ENCODE peak calls at places on chromosome 9, in eight cellular contexts. One of them, this sample, is unnamed.

GRCh38 chr9:91883503-91883902 is 66.5 kb downstream of the ROR2 start:
- DNase-seq in cardiac fibroblast: no peak
- DNase-seq in left ventricle myocardium inferior: no peak
- DNase-seq in foreskin fibroblast: no peak
- DNase-seq in spleen: no peak
- DNase-seq in cardiac muscle cell: no peak
- DNase-seq in tibial artery: no peak
- DNase-seq in IMR-90: no peak
- DNase-seq in this sample: no peak

GRCh38 chr9:81826541-81826906 is 101.7 kb upstream of the SPATA31D4 start:
- DNase-seq in cardiac muscle cell: no peak
- DNase-seq in tibial artery: peak; percentile 28
- DNase-seq in IMR-90: peak; percentile 35
- DNase-seq in left ventricle myocardium inferior: peak; percentile 78
- DNase-seq in foreskin fibroblast: peak; percentile 45
- DNase-seq in spleen: no peak
- DNase-seq in cardiac fibroblast: peak; percentile 44
- DNase-seq in this sample: peak; percentile 76

GRCh38 chr9:73810585-73811215 is 659.0 kb downstream of the ANXA1 start:
- DNase-seq in spleen: no peak
- DNase-seq in IMR-90: no peak
- DNase-seq in left ventricle myocardium inferior: no peak
- DNase-seq in foreskin fibroblast: peak; percentile 66
- DNase-seq in tibial artery: no peak
- DNase-seq in cardiac muscle cell: no peak
- DNase-seq in cardiac fibroblast: peak; percentile 13
- DNase-seq in this sample: peak; percentile 59

GRCh38 chr9:12775373-12775962 is 648 bp downstream of the LURAP1L start:
- DNase-seq in cardiac fibroblast: no peak
- DNase-seq in cardiac muscle cell: peak; percentile 46
- DNase-seq in spleen: no peak
- DNase-seq in foreskin fibroblast: peak; percentile 44
- DNase-seq in IMR-90: no peak
- DNase-seq in tibial artery: peak; percentile 26
- DNase-seq in left ventricle myocardium inferior: peak; percentile 16
- DNase-seq in this sample: no peak

GRCh38 chr9:75658301-75658919 is 232.1 kb upstream of the PCSK5 start:
- DNase-seq in IMR-90: peak; percentile 45
- DNase-seq in spleen: no peak
- DNase-seq in cardiac muscle cell: no peak
- DNase-seq in foreskin fibroblast: peak; percentile 33
- DNase-seq in tibial artery: no peak
- DNase-seq in cardiac fibroblast: peak; percentile 8
- DNase-seq in left ventricle myocardium inferior: no peak
- DNase-seq in this sample: peak; percentile 43

GRCh38 chr9:96163712-96164111 is 138.3 kb downstream of the HSD17B3 start:
- DNase-seq in spleen: no peak
- DNase-seq in IMR-90: no peak
- DNase-seq in foreskin fibroblast: no peak
- DNase-seq in cardiac muscle cell: no peak
- DNase-seq in cardiac fibroblast: no peak
- DNase-seq in left ventricle myocardium inferior: no peak
- DNase-seq in tibial artery: no peak
- DNase-seq in this sample: no peak

GRCh38 chr9:68637020-68637419 is 68.0 kb upstream of the PIP5K1B start:
- DNase-seq in left ventricle myocardium inferior: no peak
- DNase-seq in spleen: no peak
- DNase-seq in tibial artery: no peak
- DNase-seq in cardiac muscle cell: no peak
- DNase-seq in IMR-90: no peak
- DNase-seq in foreskin fibroblast: no peak
- DNase-seq in cardiac fibroblast: no peak
- DNase-seq in this sample: no peak

GRCh38 chr9:137820161-137820855 is 57.3 kb upstream of the CACNA1B start:
- DNase-seq in cardiac fibroblast: no peak
- DNase-seq in left ventricle myocardium inferior: no peak
- DNase-seq in tibial artery: no peak
- DNase-seq in foreskin fibroblast: peak; percentile 31
- DNase-seq in spleen: peak; percentile 2
- DNase-seq in cardiac muscle cell: no peak
- DNase-seq in IMR-90: peak; percentile 15
- DNase-seq in this sample: no peak

GRCh38 chr9:23117621-23118020 is 671.0 kb downstream of the DMRTA1 start:
- DNase-seq in cardiac muscle cell: peak; percentile 8
- DNase-seq in foreskin fibroblast: no peak
- DNase-seq in spleen: no peak
- DNase-seq in tibial artery: no peak
- DNase-seq in cardiac fibroblast: peak; percentile 44
- DNase-seq in left ventricle myocardium inferior: no peak
- DNase-seq in IMR-90: peak; percentile 80
- DNase-seq in this sample: peak; percentile 4

GRCh38 chr9:85688361-85688760 is 53.4 kb downstream of the AGTPBP1 start:
- DNase-seq in cardiac muscle cell: no peak
- DNase-seq in left ventricle myocardium inferior: no peak
- DNase-seq in spleen: no peak
- DNase-seq in IMR-90: no peak
- DNase-seq in cardiac fibroblast: no peak
- DNase-seq in foreskin fibroblast: no peak
- DNase-seq in tibial artery: no peak
- DNase-seq in this sample: no peak

GRCh38 chr9:137049544-137050449 is 3.8 kb upstream of the NPDC1 start:
- DNase-seq in spleen: no peak
- DNase-seq in left ventricle myocardium inferior: no peak
- DNase-seq in IMR-90: peak; percentile 20
- DNase-seq in foreskin fibroblast: peak; percentile 76
- DNase-seq in cardiac fibroblast: peak; percentile 46
- DNase-seq in cardiac muscle cell: peak; percentile 81
- DNase-seq in tibial artery: no peak
- DNase-seq in this sample: no peak

GRCh38 chr9:27527702-27528277 is 1.8 kb downstream of the MOB3B start:
- DNase-seq in spleen: peak; percentile 76
- DNase-seq in tibial artery: no peak
- DNase-seq in cardiac fibroblast: no peak
- DNase-seq in cardiac muscle cell: no peak
- DNase-seq in left ventricle myocardium inferior: no peak
- DNase-seq in IMR-90: no peak
- DNase-seq in foreskin fibroblast: no peak
- DNase-seq in this sample: no peak

GRCh38 chr9:137295313-137296213 is 6.5 kb downstream of the NRARP start:
- DNase-seq in foreskin fibroblast: peak; percentile 60
- DNase-seq in cardiac muscle cell: peak; percentile 64
- DNase-seq in IMR-90: no peak
- DNase-seq in left ventricle myocardium inferior: no peak
- DNase-seq in cardiac fibroblast: no peak
- DNase-seq in spleen: peak; percentile 89
- DNase-seq in tibial artery: no peak
- DNase-seq in this sample: no peak

GRCh38 chr9:129263836-129264235 is 85.8 kb upstream of the IER5L start:
- DNase-seq in foreskin fibroblast: peak; percentile 36
- DNase-seq in spleen: peak; percentile 20
- DNase-seq in tibial artery: no peak
- DNase-seq in left ventricle myocardium inferior: peak; percentile 13
- DNase-seq in cardiac fibroblast: no peak
- DNase-seq in cardiac muscle cell: no peak
- DNase-seq in IMR-90: no peak
- DNase-seq in this sample: no peak

GRCh38 chr9:130189840-130190239 is 17.6 kb downstream of the NCS1 start:
- DNase-seq in IMR-90: peak; percentile 86
- DNase-seq in cardiac muscle cell: no peak
- DNase-seq in tibial artery: no peak
- DNase-seq in left ventricle myocardium inferior: no peak
- DNase-seq in spleen: no peak
- DNase-seq in foreskin fibroblast: peak; percentile 61
- DNase-seq in cardiac fibroblast: peak; percentile 77
- DNase-seq in this sample: peak; percentile 70

GRCh38 chr9:98494852-98495251 is 213.9 kb downstream of the GABBR2 start:
- DNase-seq in tibial artery: no peak
- DNase-seq in left ventricle myocardium inferior: no peak
- DNase-seq in spleen: no peak
- DNase-seq in foreskin fibroblast: no peak
- DNase-seq in cardiac fibroblast: no peak
- DNase-seq in cardiac muscle cell: no peak
- DNase-seq in IMR-90: no peak
- DNase-seq in this sample: no peak

DNA sequence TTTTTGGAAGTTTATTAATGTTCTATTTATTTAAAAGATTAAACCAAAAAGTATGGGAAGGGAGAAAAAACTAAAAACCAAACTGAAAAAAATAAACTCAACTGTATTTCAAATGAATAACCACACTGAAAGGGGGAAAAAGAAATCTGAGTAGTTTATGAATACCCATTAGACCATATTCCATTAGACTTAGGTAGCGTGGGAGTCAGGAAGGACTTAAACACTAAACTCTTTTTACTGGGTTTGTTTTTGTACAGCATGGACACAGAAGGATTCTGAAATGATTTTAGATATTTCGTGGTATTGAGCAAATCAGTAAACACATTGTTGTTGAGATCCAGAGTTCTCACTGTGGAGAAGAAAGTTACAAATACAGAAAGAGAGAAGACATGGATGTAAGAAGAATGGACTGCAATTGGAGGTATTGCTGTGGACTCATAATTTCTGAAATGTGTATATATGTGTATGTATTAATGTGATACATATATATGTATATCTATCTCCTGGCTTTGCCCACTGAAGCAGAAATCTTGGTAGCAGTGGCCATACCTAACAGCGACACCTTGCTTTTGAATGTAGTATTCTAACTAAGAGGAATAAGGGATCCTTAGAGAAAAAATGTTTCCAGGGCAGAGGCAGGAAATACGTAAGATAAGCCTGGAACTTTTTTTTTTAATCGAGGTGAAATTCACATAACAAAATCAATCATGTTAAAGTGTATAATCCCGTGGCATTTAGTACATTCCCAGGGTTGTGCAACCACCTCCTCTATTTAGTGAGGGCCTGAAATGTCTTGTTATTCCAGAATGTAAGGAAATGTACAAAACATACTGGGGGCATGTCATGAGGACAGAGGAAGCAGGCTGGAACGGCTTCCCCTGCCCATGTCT is 228.8 kb downstream of the SMARCA2 start:
- DNase-seq in spleen: no peak
- DNase-seq in left ventricle myocardium inferior: no peak
- DNase-seq in IMR-90: no peak
- DNase-seq in cardiac fibroblast: peak; percentile 74
- DNase-seq in foreskin fibroblast: no peak
- DNase-seq in cardiac muscle cell: no peak
- DNase-seq in tibial artery: no peak
- DNase-seq in this sample: no peak
- TF ChIP-seq CTCF in spleen: no peak
- TF ChIP-seq CTCF in left ventricle myocardium inferior: no peak
- TF ChIP-seq CTCF in IMR-90: no peak
- TF ChIP-seq CTCF in cardiac fibroblast: peak; percentile 10
- TF ChIP-seq CTCF in foreskin fibroblast: no peak
- TF ChIP-seq CTCF in cardiac muscle cell: peak; percentile 15
- TF ChIP-seq CTCF in tibial artery: no peak
- TF ChIP-seq CTCF in this sample: no peak

DNA sequence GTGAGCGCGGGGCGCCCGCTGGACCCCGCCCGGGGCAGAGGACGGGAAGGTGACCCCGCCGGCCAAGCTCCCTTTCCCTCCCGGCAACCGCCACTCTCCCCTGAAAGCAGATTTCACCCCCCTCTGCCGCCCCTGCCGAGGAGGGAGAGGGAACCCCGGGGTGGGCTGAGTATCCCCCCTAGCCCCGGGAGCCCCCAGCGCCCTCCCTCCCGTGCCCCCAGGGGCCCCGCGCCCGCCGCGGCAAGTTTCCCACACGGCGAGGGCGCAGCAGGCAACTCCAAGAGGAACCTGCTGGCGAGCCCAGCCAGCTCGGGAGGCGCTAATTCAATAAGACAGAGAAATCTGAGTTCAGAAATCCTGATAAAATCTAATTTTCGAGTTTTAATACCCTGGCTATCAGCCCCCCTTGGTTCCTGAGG is 1.6 kb downstream of the NTNG2 start:
- DNase-seq in cardiac muscle cell: peak; percentile 60
- DNase-seq in cardiac fibroblast: no peak
- DNase-seq in foreskin fibroblast: peak; percentile 72
- DNase-seq in IMR-90: peak; percentile 14
- DNase-seq in left ventricle myocardium inferior: no peak
- DNase-seq in tibial artery: peak; percentile 30
- DNase-seq in spleen: peak; percentile 78
- DNase-seq in this sample: no peak
- H3K4me3 ChIP-seq in cardiac muscle cell: peak overlapping the region; percentile 24
- H3K4me3 ChIP-seq in cardiac fibroblast: no peak overlapping the region
- H3K4me3 ChIP-seq in foreskin fibroblast: peak overlapping the region; percentile 58
- H3K4me3 ChIP-seq in IMR-90: no peak overlapping the region
- H3K4me3 ChIP-seq in left ventricle myocardium inferior: peak overlapping the region; percentile 74
- H3K4me3 ChIP-seq in tibial artery: peak overlapping the region; percentile 77
- H3K4me3 ChIP-seq in spleen: peak overlapping the region; percentile 71
- H3K4me3 ChIP-seq in this sample: no peak overlapping the region

DNA sequence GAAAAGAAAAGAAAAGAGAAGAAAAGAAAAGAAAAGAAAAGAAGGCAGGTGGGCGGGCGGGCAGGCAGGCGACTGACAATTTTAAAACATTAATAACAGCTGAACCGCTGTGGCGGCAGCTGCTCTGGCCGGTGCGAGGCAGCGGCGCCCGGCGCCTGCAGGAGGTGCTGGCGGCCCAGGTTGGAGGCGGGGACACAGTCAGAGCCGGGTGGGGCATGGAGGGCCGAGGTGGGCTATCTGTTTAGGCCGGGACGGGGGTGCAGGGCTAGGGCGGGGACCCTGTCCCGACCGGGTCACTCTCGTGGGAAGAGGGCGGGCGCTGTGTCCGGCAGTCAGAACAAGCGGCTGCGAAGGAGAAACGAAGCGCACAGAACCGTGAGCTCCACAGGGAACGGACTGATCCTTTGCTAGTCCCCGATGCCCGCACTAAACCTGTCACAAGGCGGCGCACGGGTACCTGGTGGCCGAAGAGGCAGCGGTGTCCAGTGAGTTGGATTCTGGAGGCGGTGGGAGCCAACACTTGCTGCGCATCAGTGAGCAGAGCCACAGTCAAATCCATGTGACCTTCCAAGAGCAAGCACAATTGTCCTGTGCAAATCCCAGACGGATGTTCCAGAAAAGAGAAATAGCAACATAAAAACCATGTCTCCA is 13.6 kb upstream of the ALDOB start:
- DNase-seq in spleen: peak; percentile 91
- DNase-seq in left ventricle myocardium inferior: peak; percentile 71
- DNase-seq in IMR-90: peak; percentile 54
- DNase-seq in foreskin fibroblast: peak; percentile 85
- DNase-seq in cardiac muscle cell: peak; percentile 85
- DNase-seq in tibial artery: peak; percentile 34
- DNase-seq in cardiac fibroblast: peak; percentile 61
- DNase-seq in this sample: peak; percentile 34
- TF ChIP-seq CTCF in spleen: peak; percentile 58
- TF ChIP-seq CTCF in left ventricle myocardium inferior: peak; percentile 75
- TF ChIP-seq CTCF in IMR-90: peak; percentile 62
- TF ChIP-seq CTCF in foreskin fibroblast: peak; percentile 52
- TF ChIP-seq CTCF in cardiac muscle cell: peak; percentile 69
- TF ChIP-seq CTCF in tibial artery: peak; percentile 40
- TF ChIP-seq CTCF in cardiac fibroblast: peak; percentile 40
- TF ChIP-seq CTCF in this sample: peak; percentile 81

DNA sequence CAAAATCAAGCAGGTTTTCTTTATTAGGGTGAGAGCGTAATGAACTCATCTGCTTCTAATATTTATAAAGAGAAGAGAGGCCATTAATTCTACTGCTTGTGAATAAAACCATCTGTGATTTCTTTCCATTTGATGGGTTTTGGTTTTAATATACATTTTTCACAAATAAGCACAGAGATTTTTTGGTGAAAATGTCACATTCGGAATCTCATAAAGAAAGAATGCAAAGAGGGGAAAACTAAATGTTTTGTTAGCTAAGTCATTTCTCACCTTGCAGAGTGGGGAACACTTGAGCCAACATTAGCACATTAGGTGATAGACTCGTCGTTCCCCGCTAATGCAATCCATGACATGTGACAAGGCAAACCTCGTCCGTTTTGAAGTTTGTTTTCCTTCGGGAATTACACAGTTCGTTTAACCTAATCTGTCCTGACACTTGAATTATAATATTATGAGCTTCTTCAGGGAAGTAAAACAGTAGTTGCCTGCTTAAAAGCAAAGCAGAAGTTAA is 95.9 kb upstream of the LMX1B start:
- DNase-seq in spleen: peak; percentile 6
- DNase-seq in cardiac muscle cell: no peak
- DNase-seq in cardiac fibroblast: no peak
- DNase-seq in IMR-90: no peak
- DNase-seq in left ventricle myocardium inferior: no peak
- DNase-seq in foreskin fibroblast: no peak
- DNase-seq in tibial artery: no peak
- DNase-seq in this sample: no peak
- H3K4me3 ChIP-seq in spleen: no peak overlapping the region
- H3K4me3 ChIP-seq in cardiac muscle cell: no peak overlapping the region
- H3K4me3 ChIP-seq in cardiac fibroblast: no peak overlapping the region
- H3K4me3 ChIP-seq in IMR-90: peak overlapping the region; percentile 41
- H3K4me3 ChIP-seq in left ventricle myocardium inferior: peak overlapping the region; percentile 57
- H3K4me3 ChIP-seq in foreskin fibroblast: peak overlapping the region; percentile 36
- H3K4me3 ChIP-seq in tibial artery: peak overlapping the region; percentile 55
- H3K4me3 ChIP-seq in this sample: no peak overlapping the region